ENCODE peak calls at places on chromosomes 4 and X, in five cellular contexts. O, R, N, W and K are unnamed samples.

GRCh38 chrX:68932611-68933010 is 103.8 kb downstream of the EFNB1 start:
- DNase-seq in W (no peak), R (no peak), N (no peak), O (no peak), K (no peak)

GRCh38 chr4:48902266-48902665 is 4.3 kb downstream of the OCIAD2 start:
- DNase-seq in W (no peak), N (no peak), R (no peak), O (no peak), K (no peak)

GRCh38 chr4:26938516-26938915 is 77.9 kb downstream of the STIM2 start:
- DNase-seq in W (no peak), N (no peak), R (no peak), O (no peak), K (no peak)

GRCh38 chr4:17680985-17681920 is 66.8 kb downstream of the MED28 start:
- DNase-seq in R (no peak), O (no peak), N (no peak), W (no peak), K (no peak)

GRCh38 chr4:69617083-69617694 is 22.3 kb downstream of the UGT2A2 start:
- DNase-seq in O (no peak), W (no peak), N (no peak), R (peak), K (no peak)

GRCh38 chr4:25367004-25367621 is 9.9 kb upstream of the ANAPC4 start:
- DNase-seq in N (no peak), R (peak), O (no peak), W (no peak), K (no peak)

GRCh38 chr4:93791570-93792195 is 36.9 kb upstream of the ATOH1 start:
- DNase-seq in W (peak), O (no peak), R (peak), N (peak), K (no peak)

GRCh38 chr4:156894234-156894633 is 77.4 kb downstream of the PDGFC start:
- DNase-seq in R (no peak), O (no peak), N (no peak), W (no peak), K (no peak)

GRCh38 chrX:103215768-103216085 is 819 bp downstream of the BEX4 start:
- DNase-seq in N (no peak), W (no peak), O (no peak), R (no peak), K (no peak)

GRCh38 chrX:132740316-132741123 is 217.9 kb downstream of the HS6ST2 start:
- DNase-seq in W (no peak), N (no peak), O (no peak), R (peak), K (no peak)

GRCh38 chrX:140050906-140051305 is 85.6 kb upstream of the CXorf66 start:
- DNase-seq in W (no peak), R (peak), O (no peak), N (no peak), K (no peak)

GRCh38 chrX:120456973-120457372 is 12.1 kb downstream of the LAMP2 start:
- DNase-seq in R (peak), O (no peak), N (no peak), W (no peak), K (no peak)

GRCh38 chr4:101071241-101071640 is 276.1 kb downstream of the PPP3CA start:
- DNase-seq in O (no peak), N (no peak), R (no peak), W (no peak), K (no peak)

GRCh38 chr4:51943221-51943620 is 76.9 kb downstream of the LRRC66 start:
- DNase-seq in R (peak), N (no peak), O (no peak), W (no peak), K (no peak)

GRCh38 chrX:102651968-102652744 is 873 bp downstream of the GPRASP1 start:
- DNase-seq in N (no peak), R (peak), W (no peak), O (peak), K (peak)

GRCh38 chrX:21806691-21807090 is 32.7 kb upstream of the MBTPS2 start:
- DNase-seq in R (no peak), W (no peak), O (no peak), N (no peak), K (no peak)

GRCh38 chr4:91961504-91961903 is 342.3 kb upstream of the GRID2 start:
- DNase-seq in N (no peak), W (no peak), O (no peak), R (peak), K (no peak)

GRCh38 chr4:185559913-185560281 is 24.6 kb upstream of the PDLIM3 start:
- DNase-seq in N (no peak), O (peak), W (no peak), R (peak), K (no peak)

GRCh38 chr4:138741366-138741765 is 274.2 kb upstream of the NOCT start:
- DNase-seq in N (no peak), W (no peak), O (no peak), R (no peak), K (no peak)

GRCh38 chrX:154046262-154046771 is 26.6 kb upstream of the IRAK1 start:
- DNase-seq in N (no peak), O (peak), R (peak), W (peak), K (peak)

GRCh38 chr4:38894340-38894982 is 26.9 kb downstream of the FAM114A1 start:
- DNase-seq in W (no peak), R (no peak), N (no peak), O (no peak), K (no peak)

GRCh38 chrX:9562851-9563250 is 98.0 kb downstream of the TBL1X start:
- DNase-seq in O (peak), N (no peak), W (no peak), R (peak), K (no peak)

GRCh38 chrX:119325456-119325855 is 73.7 kb upstream of the SLC25A43 start:
- DNase-seq in R (no peak), N (no peak), W (no peak), O (no peak), K (no peak)

GRCh38 chrX:149272690-149273463 is 232.2 kb downstream of the IDS start:
- DNase-seq in O (no peak), R (no peak), W (no peak), N (no peak), K (no peak)

GRCh38 chr4:73434311-73434710 is 1.7 kb upstream of the AFP start:
- DNase-seq in O (no peak), W (no peak), N (no peak), R (no peak), K (no peak)

GRCh38 chrX:134676440-134676839 is 18.2 kb upstream of the PLAC1 start:
- DNase-seq in O (no peak), W (no peak), N (no peak), R (no peak), K (no peak)

GRCh38 chrX:135477576-135477975 is 42.9 kb upstream of the INTS6L start:
- DNase-seq in W (peak), N (no peak), O (peak), R (peak), K (peak)

GRCh38 chr4:149164282-149164681 is 651.4 kb downstream of the IQCM start:
- DNase-seq in R (peak), N (no peak), W (no peak), O (no peak), K (no peak)

GRCh38 chr4:119725688-119726330 is 97.2 kb upstream of the PDE5A start:
- DNase-seq in O (no peak), W (no peak), R (no peak), N (no peak), K (no peak)

GRCh38 chrX:127259742-127260141 is 440.2 kb downstream of the PRR32 start:
- DNase-seq in W (no peak), R (no peak), O (no peak), N (no peak), K (no peak)

GRCh38 chr4:74671074-74671698 is 123.1 kb downstream of the BTC start:
- DNase-seq in W (no peak), N (no peak), O (no peak), R (peak), K (no peak)

GRCh38 chr4:62717144-62717543 is 1517.0 kb downstream of the ADGRL3 start:
- DNase-seq in W (no peak), N (no peak), O (no peak), R (no peak), K (no peak)

GRCh38 chrX:109660756-109661155 is 35.8 kb upstream of the KCNE5 start:
- DNase-seq in O (no peak), R (no peak), N (no peak), W (no peak), K (no peak)